ENCODE peak calls at places on chromosomes 1 and 21, in nine cellular contexts. P, I, E, U, G, M, Q, V and L are unnamed samples.

GRCh38 chr1:36729716-36730510 is 247.2 kb upstream of the CSF3R start:
- DNase-seq in V (no peak), I (no peak), G (no peak), U (no peak), E (no peak), M (no peak), Q (no peak), P (no peak), L (no peak)

GRCh38 chr1:232306269-232306911 is 323.5 kb downstream of the SIPA1L2 start:
- DNase-seq in Q (no peak), M (peak), G (no peak), V (peak), U (peak), E (peak), I (peak), P (no peak), L (no peak)

GRCh38 chr1:61313906-61314422 is 231.6 kb downstream of the NFIA start:
- DNase-seq in P (no peak), G (no peak), U (no peak), I (no peak), Q (no peak), E (no peak), V (no peak), M (no peak), L (no peak)

GRCh38 chr1:6162341-6162740 is 17.8 kb downstream of the CHD5 start:
- DNase-seq in I (no peak), M (no peak), G (no peak), U (no peak), Q (no peak), P (no peak), E (no peak), V (no peak), L (no peak)

GRCh38 chr1:180256353-180257027 is 26.4 kb downstream of the LHX4 start:
- DNase-seq in E (no peak), M (no peak), U (no peak), V (no peak), G (no peak), P (no peak), I (peak), Q (no peak), L (no peak)

GRCh38 chr1:2380816-2381591 is 10.3 kb downstream of the MORN1 start:
- DNase-seq in E (no peak), I (no peak), Q (no peak), M (no peak), G (no peak), V (no peak), P (no peak), U (no peak), L (peak)

GRCh38 chr1:204507317-204508105 is 8.7 kb upstream of the MDM4 start:
- DNase-seq in I (no peak), E (no peak), U (no peak), Q (peak), M (peak), G (no peak), V (peak), P (peak), L (peak)

GRCh38 chr1:243713470-243714186 is 136.4 kb downstream of the AKT3 start:
- DNase-seq in E (no peak), Q (peak), I (no peak), G (no peak), M (no peak), U (no peak), V (peak), P (no peak), L (peak)

GRCh38 chr1:179815642-179816041 is 62.0 kb downstream of the TOR1AIP2 start:
- DNase-seq in V (no peak), G (no peak), I (no peak), Q (no peak), E (no peak), U (no peak), P (no peak), M (no peak), L (no peak)

GRCh38 chr1:231092380-231092779 is 52.3 kb upstream of the FAM89A start:
- DNase-seq in M (no peak), V (no peak), G (no peak), I (no peak), E (no peak), P (no peak), U (no peak), Q (no peak), L (no peak)

GRCh38 chr1:201628490-201628889 is 89.6 kb downstream of the NAV1 start:
- DNase-seq in P (no peak), M (peak), U (no peak), E (no peak), I (no peak), G (no peak), Q (no peak), V (no peak), L (peak)

GRCh38 chr1:53330819-53331218 is 2.9 kb upstream of the LRP8 start:
- DNase-seq in V (no peak), I (peak), P (no peak), M (peak), E (no peak), Q (no peak), U (no peak), G (no peak), L (no peak)

GRCh38 chr1:5707566-5708178 is 284.6 kb downstream of the NPHP4 start:
- DNase-seq in G (no peak), V (no peak), M (no peak), P (peak), U (no peak), E (no peak), Q (no peak), I (no peak), L (no peak)

GRCh38 chr1:8040586-8040985 is 14.5 kb upstream of the ERRFI1 start:
- DNase-seq in M (no peak), P (peak), Q (no peak), V (peak), I (peak), U (peak), E (peak), G (no peak), L (no peak)

GRCh38 chr21:31326478-31327247 is 17.4 kb downstream of the TIAM1 start:
- DNase-seq in Q (no peak), M (no peak), U (no peak), E (no peak), P (no peak), V (no peak), G (no peak), I (peak), L (peak)

DNA sequence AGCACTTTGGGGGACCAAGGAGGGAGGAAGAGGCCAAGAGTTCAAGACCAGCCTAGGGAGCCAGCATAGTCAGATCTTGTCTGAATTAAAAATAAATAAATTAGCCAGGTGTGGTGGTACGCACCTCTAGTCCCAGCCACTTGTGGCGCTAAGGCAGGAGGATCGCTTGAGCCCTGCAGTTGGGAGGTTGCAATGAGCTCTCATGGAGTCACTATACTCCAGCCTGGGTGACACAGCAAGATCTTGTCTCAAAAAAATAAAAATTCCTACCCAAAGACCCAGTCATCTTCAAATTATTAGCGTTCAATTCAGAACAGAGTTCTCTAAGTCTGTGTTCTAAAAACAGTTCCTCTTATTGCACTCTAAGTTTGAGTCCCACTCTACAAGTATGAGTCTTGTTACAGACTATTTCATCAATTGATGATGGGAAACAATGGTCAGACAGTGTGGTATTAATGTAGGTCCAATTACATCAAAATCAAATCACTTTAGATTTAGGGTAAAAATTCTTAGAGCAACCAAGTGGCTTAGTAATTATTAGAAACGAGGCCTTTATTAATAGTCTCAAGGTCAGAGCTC is 6.9 kb downstream of the FOXJ3 start:
- DNase-seq in E (no peak), M (no peak), I (no peak), V (no peak), Q (no peak), U (no peak), G (no peak), P (no peak), L (no peak)
- TF ChIP-seq CTCF in E (no peak), M (no peak), I (no peak), V (no peak), Q (no peak), U (no peak), G (no peak), P (no peak), L (no peak)

DNA sequence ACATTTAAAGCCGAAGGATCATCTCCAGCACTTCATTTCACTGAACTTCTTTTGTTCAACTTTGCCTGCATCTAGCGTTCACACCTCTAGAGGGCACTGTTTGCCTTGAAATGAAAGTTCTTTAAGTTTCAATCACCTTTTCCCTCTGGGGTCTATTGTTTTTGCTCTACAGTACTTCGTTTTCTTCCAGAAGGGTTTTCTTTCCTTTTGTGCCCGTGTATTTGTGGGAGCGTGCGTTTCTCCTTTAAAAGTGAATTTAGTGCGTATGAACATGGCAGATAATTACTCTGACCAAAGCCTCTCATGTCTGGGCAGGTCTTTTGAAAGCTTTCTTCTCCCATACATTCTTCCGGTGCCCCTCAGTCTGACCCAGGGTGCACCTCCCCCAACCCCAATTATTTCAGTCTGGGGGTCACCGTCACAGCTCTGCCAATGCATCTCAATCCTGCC is 88.3 kb downstream of the NUF2 start:
- DNase-seq in G (peak), E (peak), V (peak), I (peak), P (peak), M (peak), U (peak), Q (peak), L (peak)
- TF ChIP-seq CTCF in G (peak), E (peak), V (peak), I (peak), P (peak), M (peak), U (peak), Q (peak), L (peak)

GRCh38 chr21:37164742-37165141 is 91.7 kb downstream of the TTC3 start:
- DNase-seq in E (no peak), U (no peak), M (no peak), G (no peak), V (peak), I (no peak), P (no peak), Q (no peak), L (no peak)

GRCh38 chr21:37168666-37169065 is 95.6 kb downstream of the TTC3 start:
- DNase-seq in I (no peak), G (no peak), V (no peak), U (no peak), M (no peak), Q (no peak), E (no peak), P (no peak), L (no peak)

GRCh38 chr21:37172646-37173045 is 94.5 kb downstream of the VPS26C start:
- DNase-seq in E (no peak), Q (no peak), G (no peak), M (no peak), P (no peak), V (no peak), I (no peak), U (no peak), L (no peak)

GRCh38 chr21:37165606-37166005 is 92.6 kb downstream of the TTC3 start:
- DNase-seq in I (no peak), G (no peak), U (no peak), Q (no peak), P (no peak), M (no peak), V (no peak), E (no peak), L (no peak)

GRCh38 chr21:37166733-37167132 is 93.7 kb downstream of the TTC3 start:
- DNase-seq in I (no peak), Q (no peak), E (no peak), P (peak), G (no peak), U (no peak), M (no peak), V (no peak), L (no peak)
- TF ChIP-seq CTCF in I (no peak), Q (peak), E (no peak), P (peak), G (no peak), U (peak), M (no peak), V (peak), L (no peak)

GRCh38 chr1:172041689-172042088 is 200.4 kb downstream of the DNM3 start:
- DNase-seq in V (peak), I (no peak), E (no peak), M (no peak), U (no peak), Q (no peak), G (no peak), P (peak), L (no peak)
- TF ChIP-seq CTCF in V (no peak), I (peak), E (no peak), M (no peak), U (peak), Q (peak), G (peak), P (no peak), L (no peak)

GRCh38 chr1:162271972-162272371 is 104.7 kb downstream of the SPATA46 start:
- DNase-seq in M (no peak), I (no peak), Q (no peak), P (no peak), U (no peak), V (no peak), G (no peak), E (no peak), L (no peak)

GRCh38 chr1:162275622-162276175 is 101.0 kb downstream of the SPATA46 start:
- DNase-seq in P (no peak), Q (no peak), I (no peak), E (no peak), M (no peak), V (no peak), G (no peak), U (no peak), L (no peak)

GRCh38 chr1:162279099-162279498 is 97.6 kb downstream of the SPATA46 start:
- DNase-seq in P (no peak), U (no peak), G (no peak), E (no peak), V (peak), I (no peak), M (no peak), Q (no peak), L (no peak)

DNA sequence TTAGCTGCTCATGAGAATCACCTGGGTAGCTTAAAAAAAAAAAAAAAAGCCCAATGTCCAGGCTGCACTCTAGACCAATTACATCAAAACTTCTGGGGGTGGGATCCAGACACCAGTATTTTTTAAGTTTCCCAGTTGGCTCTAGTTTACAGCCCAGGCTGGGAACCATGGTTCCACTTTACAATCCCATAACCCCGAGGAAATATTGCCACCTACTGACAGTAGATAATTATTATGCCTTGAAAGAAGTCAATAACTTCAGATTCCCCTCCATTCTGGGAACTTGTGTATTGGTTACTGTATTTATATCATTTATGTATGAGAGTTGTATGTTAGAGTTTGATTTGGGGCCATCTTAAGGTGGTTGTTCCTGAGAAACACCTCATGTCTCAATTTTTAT is 100.2 kb downstream of the SPATA46 start:
- DNase-seq in U (no peak), M (no peak), Q (no peak), G (no peak), V (peak), P (peak), I (no peak), E (no peak), L (no peak)
- TF ChIP-seq CTCF in U (peak), M (no peak), Q (peak), G (no peak), V (peak), P (peak), I (peak), E (peak), L (peak)

DNA sequence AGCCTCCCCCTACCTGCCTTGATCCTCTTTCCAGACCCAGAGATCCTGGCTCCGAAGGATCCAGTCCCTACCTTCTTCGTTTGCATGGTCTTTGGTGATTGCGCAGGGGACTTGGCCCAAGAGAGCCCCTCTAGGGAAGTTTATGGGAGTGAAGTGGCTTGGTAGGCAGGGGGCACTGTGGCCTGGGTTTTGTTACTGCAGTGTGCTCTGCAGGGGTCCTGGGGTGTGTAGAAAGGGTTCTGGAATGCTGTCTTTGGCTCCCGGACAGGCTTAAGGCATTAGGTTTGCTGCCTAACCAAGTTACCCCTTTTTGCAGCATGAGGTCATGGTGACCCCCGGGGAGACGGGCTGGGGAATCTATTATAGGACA is 3.8 kb downstream of the ATP8B2 start:
- DNase-seq in V (peak), U (no peak), E (no peak), P (no peak), I (no peak), M (peak), Q (no peak), G (no peak), L (peak)
- TF ChIP-seq CTCF in V (peak), U (no peak), E (no peak), P (no peak), I (no peak), M (no peak), Q (peak), G (no peak), L (no peak)

GRCh38 chr1:145978860-145979745 is 14.6 kb downstream of the POLR3GL start:
- DNase-seq in U (peak), Q (peak), E (peak), V (peak), G (peak), P (peak), M (peak), I (peak), L (peak)
- TF ChIP-seq CTCF in U (no peak), Q (peak), E (no peak), V (peak), G (no peak), P (peak), M (no peak), I (no peak), L (no peak)

GRCh38 chr1:29279896-29280779 is 43.8 kb downstream of the PTPRU start:
- DNase-seq in Q (no peak), P (no peak), G (no peak), I (no peak), M (no peak), V (peak), U (no peak), E (no peak), L (no peak)

GRCh38 chr1:29280780-29281131 is 44.4 kb downstream of the PTPRU start:
- DNase-seq in V (peak), Q (no peak), P (peak), E (no peak), G (no peak), M (no peak), I (no peak), U (no peak), L (no peak)

GRCh38 chr1:29282135-29282923 is 46.0 kb downstream of the PTPRU start:
- DNase-seq in P (no peak), G (no peak), M (no peak), I (no peak), E (no peak), V (no peak), Q (no peak), U (no peak), L (no peak)

GRCh38 chr1:29281531-29281930 is 45.2 kb downstream of the PTPRU start:
- DNase-seq in U (no peak), P (no peak), E (no peak), Q (no peak), G (no peak), M (no peak), V (no peak), I (no peak), L (no peak)

GRCh38 chr1:29279406-29279805 is 43.1 kb downstream of the PTPRU start:
- DNase-seq in M (no peak), E (no peak), I (no peak), U (no peak), Q (no peak), G (no peak), V (no peak), P (no peak), L (no peak)
- TF ChIP-seq CTCF in M (no peak), E (no peak), I (no peak), U (no peak), Q (no peak), G (no peak), V (no peak), P (no peak), L (no peak)